ENCODE peak calls at places on chromosomes 13 and 19, in eight cellular contexts. O is astrocyte, N is GM13977, Z is neural crest cell, K is heart right ventricle, A is mesothelial cell of epicardium, B is HCT116, L is psoas muscle. F is an unnamed sample.

GRCh38 chr19:18961767-18962423 is 20.9 kb upstream of the HOMER3 start:
- DNase-seq in O (no peak), N (no peak), Z (no peak), K (no peak), A (no peak), B (no peak), L (no peak), F (no peak)

GRCh38 chr13:41411536-41411935 is 45.8 kb upstream of the RGCC start:
- DNase-seq in O (peak), N (no peak), Z (no peak), K (no peak), A (no peak), B (peak), L (no peak), F (peak)

GRCh38 chr19:15118248-15118647 is 11.0 kb downstream of the SYDE1 start:
- DNase-seq in O (no peak), N (no peak), Z (no peak), K (no peak), A (no peak), B (no peak), L (no peak), F (no peak)

GRCh38 chr19:33447336-33448158 is 74.0 kb downstream of the CEBPG start:
- DNase-seq in O (no peak), N (no peak), Z (no peak), K (no peak), A (no peak), B (no peak), L (peak), F (no peak)

GRCh38 chr13:75762066-75762937 is 126.2 kb downstream of the LMO7 start:
- DNase-seq in O (no peak), N (peak), Z (no peak), K (no peak), A (no peak), B (no peak), L (no peak), F (peak)

GRCh38 chr13:50636007-50636704 is 207.3 kb downstream of the DLEU7 start:
- DNase-seq in O (no peak), N (peak), Z (no peak), K (no peak), A (no peak), B (no peak), L (no peak), F (no peak)

GRCh38 chr19:9709305-9709704 is 34.4 kb upstream of the ZNF562 start:
- DNase-seq in O (no peak), N (no peak), Z (no peak), K (no peak), A (no peak), B (no peak), L (no peak), F (no peak)

GRCh38 chr19:31220540-31220939 is 128.7 kb downstream of the TSHZ3 start:
- DNase-seq in O (no peak), N (no peak), Z (no peak), K (no peak), A (no peak), B (no peak), L (no peak), F (no peak)

GRCh38 chr13:97108535-97108910 is 113.6 kb upstream of the MBNL2 start:
- DNase-seq in O (peak), N (no peak), Z (no peak), K (no peak), A (no peak), B (no peak), L (no peak), F (peak)

GRCh38 chr13:113192902-113193301 is 15.6 kb downstream of the PCID2 start:
- DNase-seq in O (peak), N (no peak), Z (no peak), K (no peak), A (no peak), B (no peak), L (no peak), F (peak)

GRCh38 chr19:15475169-15475568 is 4.1 kb downstream of the PGLYRP2 start:
- DNase-seq in O (no peak), N (no peak), Z (no peak), K (no peak), A (no peak), B (no peak), L (no peak), F (no peak)

GRCh38 chr13:34941835-34942731 is at the start of gene NBEA:
- DNase-seq in O (peak), N (peak), Z (peak), K (peak), A (peak), B (peak), L (peak), F (peak)
- TF ChIP-seq CTCF in O (no peak), N (no peak), Z (peak), K (peak), A (peak), B (no peak), L (peak), F (no peak)

DNA sequence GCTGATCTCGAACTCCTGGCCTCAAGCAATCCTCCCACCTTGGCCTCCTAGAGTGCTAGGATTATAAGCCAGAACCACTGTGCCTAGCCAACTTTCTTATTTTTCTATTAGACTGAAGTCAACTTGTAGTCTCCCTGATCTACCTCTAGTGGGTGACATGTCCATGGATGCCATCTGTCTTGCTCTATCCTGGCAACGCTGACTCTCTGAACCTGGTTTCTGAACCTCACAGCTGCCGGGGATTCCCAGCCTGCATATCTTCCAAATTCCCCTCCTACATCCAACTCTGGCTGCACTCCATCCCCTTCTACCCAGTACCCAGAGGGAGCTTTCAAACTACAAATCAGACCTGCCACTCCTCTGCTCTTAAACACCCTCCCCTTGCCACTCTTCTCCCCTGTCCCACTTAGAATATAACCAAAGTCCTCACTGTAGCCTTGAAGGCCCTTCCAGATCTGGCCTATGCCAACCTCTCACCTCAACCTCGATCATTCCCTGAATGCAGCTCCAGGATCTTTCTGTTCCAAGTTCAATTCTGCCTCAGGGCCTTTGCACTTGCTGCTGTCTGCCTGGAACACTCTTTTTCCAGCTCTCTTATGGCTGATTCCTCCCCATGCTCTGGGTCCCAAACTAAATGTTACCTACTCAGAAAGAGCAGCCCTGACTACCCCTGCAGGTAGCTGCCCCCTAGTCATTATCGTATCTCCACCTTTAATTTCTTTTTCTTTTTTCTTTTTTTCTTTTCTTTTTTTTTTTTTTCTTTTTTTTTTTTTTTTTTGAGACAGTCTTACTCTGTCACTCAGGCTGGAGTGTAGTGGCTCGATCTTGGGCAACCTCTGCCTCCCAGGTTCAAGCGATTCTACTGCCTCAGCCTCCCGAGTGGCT is 2.2 kb downstream of the CLIP3 start:
- DNase-seq in O (no peak), N (no peak), Z (no peak), K (no peak), A (no peak), B (no peak), L (peak), F (peak)
- TF ChIP-seq CTCF in O (no peak), N (no peak), Z (no peak), K (no peak), A (no peak), B (peak), L (no peak), F (no peak)

GRCh38 chr13:44867825-44868224 is 121.4 kb downstream of the NUFIP1 start:
- DNase-seq in O (no peak), N (no peak), Z (no peak), K (no peak), A (no peak), B (no peak), L (no peak), F (no peak)
- TF ChIP-seq CTCF in O (no peak), N (no peak), Z (no peak), K (no peak), A (no peak), B (no peak), L (no peak), F (no peak)

GRCh38 chr19:38180071-38180470 is 44.0 kb downstream of the DPF1 start:
- DNase-seq in O (no peak), N (no peak), Z (no peak), K (no peak), A (no peak), B (no peak), L (no peak), F (no peak)
- TF ChIP-seq CTCF in O (no peak), N (no peak), Z (no peak), K (no peak), A (no peak), B (no peak), L (no peak), F (no peak)

GRCh38 chr13:110106726-110107125 is 200.2 kb downstream of the COL4A1 start:
- DNase-seq in O (no peak), N (no peak), Z (no peak), K (peak), A (no peak), B (no peak), L (no peak), F (no peak)

GRCh38 chr13:110108348-110109139 is 198.4 kb downstream of the COL4A1 start:
- DNase-seq in O (peak), N (no peak), Z (peak), K (peak), A (peak), B (peak), L (peak), F (peak)

GRCh38 chr13:110109910-110110309 is 197.0 kb downstream of the COL4A1 start:
- DNase-seq in O (peak), N (no peak), Z (no peak), K (peak), A (no peak), B (no peak), L (peak), F (peak)

GRCh38 chr13:110109140-110109783 is 197.7 kb downstream of the COL4A1 start:
- DNase-seq in O (no peak), N (no peak), Z (no peak), K (no peak), A (no peak), B (no peak), L (no peak), F (no peak)

GRCh38 chr13:110107568-110108347 is 199.2 kb downstream of the COL4A1 start:
- DNase-seq in O (no peak), N (no peak), Z (no peak), K (no peak), A (no peak), B (no peak), L (no peak), F (no peak)
- TF ChIP-seq CTCF in O (peak), N (no peak), Z (no peak), K (no peak), A (no peak), B (peak), L (peak), F (no peak)

GRCh38 chr13:112116187-112116950 is 49.4 kb downstream of the SOX1 start:
- DNase-seq in O (no peak), N (no peak), Z (no peak), K (no peak), A (no peak), B (no peak), L (peak), F (no peak)
- TF ChIP-seq CTCF in O (no peak), N (no peak), Z (no peak), K (no peak), A (no peak), B (no peak), L (no peak), F (no peak)